ENCODE peak calls at places on chromosomes 7 and 10, in six cellular contexts. P, D, L, F, H and V are unnamed samples.
A peak's percentile ranks its signal among the peaks of the same experiment; 100 is the strongest.

GRCh38 chr7:115585015-115585655 is 445.4 kb downstream of the TFEC start:
- DNase-seq in P (no peak), D (no peak), L (no peak), F (no peak), H (no peak), V (peak; percentile 51)

GRCh38 chr7:128076831-128077271 is 45.6 kb upstream of the LRRC4 start:
- DNase-seq in P (no peak), D (no peak), L (peak; percentile 65), F (no peak), H (no peak), V (no peak)

GRCh38 chr10:59303018-59303417 is 59.3 kb downstream of the FAM13C start:
- DNase-seq in P (no peak), D (no peak), L (no peak), F (no peak), H (no peak), V (no peak)

GRCh38 chr10:113454341-113455061 is 98.4 kb upstream of the HABP2 start:
- DNase-seq in P (peak; percentile 61), D (no peak), L (no peak), F (peak; percentile 79), H (peak; percentile 42), V (peak; percentile 84)

GRCh38 chr10:29949411-29950011 is 109.9 kb downstream of the JCAD start:
- DNase-seq in P (no peak), D (no peak), L (no peak), F (no peak), H (peak; percentile 88), V (no peak)

GRCh38 chr7:88184848-88185304 is 35.0 kb downstream of the SRI start:
- DNase-seq in P (no peak), D (no peak), L (no peak), F (no peak), H (no peak), V (no peak)

GRCh38 chr10:3807221-3807927 is 22.4 kb upstream of the KLF6 start:
- DNase-seq in P (no peak), D (no peak), L (no peak), F (no peak), H (no peak), V (no peak)

GRCh38 chr7:107505362-107505761 is 35.5 kb downstream of the GPR22 start:
- DNase-seq in P (no peak), D (no peak), L (no peak), F (no peak), H (no peak), V (no peak)

GRCh38 chr10:64113796-64114195 is 592.6 kb downstream of the REEP3 start:
- DNase-seq in P (no peak), D (no peak), L (no peak), F (no peak), H (no peak), V (no peak)

GRCh38 chr10:15879058-15879457 is 18.8 kb upstream of the MINDY3 start:
- DNase-seq in P (no peak), D (no peak), L (peak; percentile 44), F (peak; percentile 52), H (peak; percentile 33), V (peak; percentile 46)

GRCh38 chr7:24917510-24918239 is 62.3 kb downstream of the OSBPL3 start:
- DNase-seq in P (no peak), D (no peak), L (no peak), F (no peak), H (no peak), V (no peak)

GRCh38 chr7:155183655-155184054 is 113.5 kb downstream of the HTR5A start:
- DNase-seq in P (no peak), D (no peak), L (no peak), F (no peak), H (no peak), V (no peak)

GRCh38 chr7:36879021-36879420 is 154.7 kb upstream of the AOAH start:
- DNase-seq in P (no peak), D (no peak), L (no peak), F (no peak), H (no peak), V (no peak)

GRCh38 chr10:72229261-72230251 is 13.5 kb upstream of the ASCC1 start:
- DNase-seq in P (no peak), D (no peak), L (peak; percentile 30), F (no peak), H (no peak), V (no peak)

GRCh38 chr7:108103566-108104298 is 26.4 kb downstream of the LAMB4 start:
- DNase-seq in P (no peak), D (no peak), L (no peak), F (no peak), H (no peak), V (no peak)

GRCh38 chr10:62019013-62019684 is 117.7 kb downstream of the ARID5B start:
- DNase-seq in P (no peak), D (no peak), L (no peak), F (no peak), H (no peak), V (no peak)

GRCh38 chr10:100067466-100067865 is 14.2 kb downstream of the CPN1 start:
- DNase-seq in P (no peak), D (no peak), L (no peak), F (no peak), H (no peak), V (no peak)

GRCh38 chr10:118615888-118616287 is 20.4 kb upstream of the PRLHR start:
- DNase-seq in P (no peak), D (no peak), L (no peak), F (peak; percentile 51), H (no peak), V (no peak)

GRCh38 chr7:107029764-107030286 is 14.7 kb upstream of the PRKAR2B start:
- DNase-seq in P (no peak), D (no peak), L (peak; percentile 9), F (no peak), H (no peak), V (no peak)

GRCh38 chr10:122393288-122393687 is 18.8 kb downstream of the PLEKHA1 start:
- DNase-seq in P (no peak), D (no peak), L (no peak), F (no peak), H (no peak), V (no peak)

GRCh38 chr10:124342821-124343170 is 75.9 kb downstream of the OAT start:
- DNase-seq in P (no peak), D (no peak), L (no peak), F (no peak), H (no peak), V (no peak)

GRCh38 chr7:107394831-107395230 is 75.0 kb upstream of the GPR22 start:
- DNase-seq in P (no peak), D (no peak), L (no peak), F (no peak), H (peak; percentile 7), V (no peak)

GRCh38 chr7:83148776-83149175 is 13.9 kb downstream of the PCLO start:
- DNase-seq in P (no peak), D (no peak), L (no peak), F (no peak), H (no peak), V (no peak)

GRCh38 chr10:44308935-44309334 is 76.0 kb downstream of the CXCL12 start:
- DNase-seq in P (no peak), D (no peak), L (no peak), F (no peak), H (no peak), V (no peak)

GRCh38 chr10:21733710-21734109 is 199.7 kb downstream of the MLLT10 start:
- DNase-seq in P (no peak), D (no peak), L (no peak), F (no peak), H (no peak), V (no peak)

GRCh38 chr7:30968747-30969603 is 5.2 kb downstream of the GHRHR start:
- DNase-seq in P (no peak), D (no peak), L (no peak), F (peak; percentile 2), H (no peak), V (no peak)

GRCh38 chr7:135100856-135101255 is 47.0 kb upstream of the TMEM140 start:
- DNase-seq in P (no peak), D (no peak), L (no peak), F (no peak), H (no peak), V (no peak)

GRCh38 chr10:84310470-84310869 is 17.9 kb upstream of the CCSER2 start:
- DNase-seq in P (no peak), D (no peak), L (no peak), F (no peak), H (peak; percentile 73), V (no peak)

GRCh38 chr10:113689574-113689973 is 9.9 kb downstream of the CASP7 start:
- DNase-seq in P (no peak), D (no peak), L (no peak), F (no peak), H (no peak), V (no peak)

GRCh38 chr7:35705932-35706461 is 11.1 kb upstream of the HERPUD2 start:
- DNase-seq in P (no peak), D (no peak), L (no peak), F (no peak), H (no peak), V (no peak)

GRCh38 chr10:69843923-69844322 is 42.2 kb downstream of the COL13A1 start:
- DNase-seq in P (no peak), D (no peak), L (no peak), F (no peak), H (no peak), V (no peak)

GRCh38 chr10:121099601-121100000 is 248.4 kb downstream of the WDR11 start:
- DNase-seq in P (no peak), D (no peak), L (no peak), F (no peak), H (no peak), V (no peak)

GRCh38 chr10:126504051-126504760 is 115.9 kb upstream of the ADAM12 start:
- DNase-seq in P (peak; percentile 43), D (no peak), L (peak; percentile 14), F (peak; percentile 79), H (peak; percentile 76), V (peak; percentile 32)

GRCh38 chr7:2659556-2660358 is 28.0 kb downstream of the TTYH3 start:
- DNase-seq in P (no peak), D (no peak), L (no peak), F (no peak), H (no peak), V (no peak)

GRCh38 chr7:128879939-128880746 is 17.5 kb downstream of the ATP6V1F start:
- DNase-seq in P (peak; percentile 76), D (no peak), L (peak; percentile 75), F (peak; percentile 89), H (peak; percentile 47), V (peak; percentile 79)

GRCh38 chr10:78255796-78256638 is 222.4 kb downstream of the RPS24 start:
- DNase-seq in P (no peak), D (no peak), L (no peak), F (no peak), H (peak; percentile 98), V (no peak)